ENCODE peak calls at places on chromosomes 11 and 22, in six cellular contexts. M is cardiac muscle cell; J is naive thymus-derived CD4-positive, alpha-beta T cell; H is aorta; A is heart left ventricle; V is fibroblast of lung. D is an unnamed sample.

GRCh38 chr11:73429121-73429740 is 53.0 kb downstream of the RELT start:
- DNase-seq in V (peak), M (peak), H (no peak), A (no peak), J (no peak), D (no peak)

GRCh38 chr22:43331064-43331435 is 12.1 kb downstream of the SCUBE1 start:
- DNase-seq in J (no peak), V (no peak), H (no peak), M (no peak), A (no peak), D (no peak)

GRCh38 chr11:76891285-76891684 is 30.6 kb downstream of the ACER3 start:
- DNase-seq in V (no peak), M (no peak), J (no peak), A (no peak), H (no peak), D (no peak)

GRCh38 chr11:35907648-35908431 is 36.0 kb upstream of the LDLRAD3 start:
- DNase-seq in J (no peak), A (no peak), V (peak), M (no peak), H (no peak), D (no peak)

GRCh38 chr11:32006799-32007388 is 84.0 kb upstream of the RCN1 start:
- DNase-seq in V (peak), J (no peak), M (peak), A (no peak), H (no peak), D (no peak)

GRCh38 chr11:78381867-78382266 is 35.8 kb downstream of the GAB2 start:
- DNase-seq in H (no peak), V (no peak), M (no peak), J (no peak), A (no peak), D (no peak)

GRCh38 chr11:83112886-83113285 is 41.2 kb upstream of the RAB30 start:
- DNase-seq in J (no peak), V (no peak), A (no peak), H (no peak), M (no peak), D (no peak)

GRCh38 chr22:23750374-23750743 is 553 bp downstream of the ZNF70 start:
- DNase-seq in A (no peak), M (no peak), V (no peak), J (no peak), H (no peak), D (no peak)

GRCh38 chr11:79042824-79043223 is 398.0 kb downstream of the TENM4 start:
- DNase-seq in V (no peak), H (no peak), J (no peak), A (no peak), M (no peak), D (peak)

GRCh38 chr11:123185326-123185725 is 9.7 kb downstream of the CLMP start:
- DNase-seq in H (no peak), J (no peak), A (no peak), M (peak), V (no peak), D (no peak)

GRCh38 chr11:62694455-62695167 is 5.3 kb upstream of the LRRN4CL start:
- DNase-seq in A (peak), H (peak), M (peak), V (peak), J (peak), D (no peak)

GRCh38 chr22:22420580-22420979 is 88.0 kb downstream of the ZNF280B start:
- DNase-seq in A (no peak), M (no peak), V (no peak), H (no peak), J (no peak), D (no peak)

GRCh38 chr11:27396259-27396839 is 33.3 kb upstream of the CCDC34 start:
- DNase-seq in J (no peak), V (no peak), A (no peak), H (no peak), M (no peak), D (no peak)

GRCh38 chr11:44568706-44569473 is 3.4 kb downstream of the CD82 start:
- DNase-seq in J (peak), A (peak), M (no peak), H (peak), V (peak), D (peak)

GRCh38 chr11:94623120-94623735 is 56.1 kb downstream of the PIWIL4 start:
- DNase-seq in V (peak), A (peak), M (peak), J (peak), H (no peak), D (peak)

GRCh38 chr22:27460596-27461347 is 340.8 kb downstream of the MN1 start:
- DNase-seq in H (peak), V (peak), A (peak), J (no peak), M (no peak), D (no peak)

GRCh38 chr11:132784441-132784840 is 747.9 kb downstream of the OPCML start:
- DNase-seq in A (peak), M (no peak), V (peak), J (no peak), H (no peak), D (no peak)

GRCh38 chr11:127640822-127641485 is 640.4 kb upstream of the KIRREL3 start:
- DNase-seq in H (no peak), J (no peak), V (no peak), M (no peak), A (no peak), D (no peak)

GRCh38 chr11:112398798-112399197 is 138.1 kb upstream of the PLET1 start:
- DNase-seq in H (no peak), V (no peak), J (no peak), A (no peak), M (no peak), D (no peak)

GRCh38 chr22:33354928-33355327 is 296.7 kb upstream of the SYN3 start:
- DNase-seq in V (no peak), J (no peak), H (no peak), A (no peak), M (peak), D (no peak)

GRCh38 chr11:120509346-120510053 is 2.0 kb upstream of the GRIK4 start:
- DNase-seq in J (no peak), V (no peak), H (no peak), A (no peak), M (no peak), D (no peak)

GRCh38 chr11:61869636-61870428 is 21.5 kb downstream of the FADS3 start:
- DNase-seq in M (peak), V (no peak), A (no peak), J (no peak), H (no peak), D (no peak)

GRCh38 chr11:828501-829115 is 889 bp downstream of the CRACR2B start:
- DNase-seq in H (no peak), M (no peak), A (no peak), V (no peak), J (no peak), D (no peak)

GRCh38 chr11:13352711-13353110 is 75.1 kb downstream of the BMAL1 start:
- DNase-seq in A (no peak), V (no peak), M (no peak), H (no peak), J (no peak), D (no peak)

GRCh38 chr11:124725719-124726105 is 14.0 kb upstream of the NRGN start:
- DNase-seq in M (no peak), V (peak), J (no peak), A (no peak), H (no peak), D (peak)

GRCh38 chr11:38543951-38544350 is 1945.9 kb upstream of the RAG2 start:
- DNase-seq in V (no peak), J (no peak), A (no peak), H (no peak), M (no peak), D (no peak)

GRCh38 chr11:120575461-120575860 is 63.9 kb downstream of the GRIK4 start:
- DNase-seq in M (no peak), J (no peak), V (no peak), H (no peak), A (no peak), D (no peak)

GRCh38 chr11:20238712-20239111 is 78.4 kb upstream of the DBX1 start:
- DNase-seq in A (peak), H (no peak), J (no peak), M (no peak), V (no peak), D (no peak)

GRCh38 chr11:126992804-126993111 is 7.8 kb downstream of the KIRREL3 start:
- DNase-seq in J (no peak), M (no peak), H (no peak), A (no peak), V (peak), D (no peak)

GRCh38 chr22:49979587-49980264 is 19.2 kb downstream of the PIM3 start:
- DNase-seq in A (peak), M (no peak), H (peak), V (peak), J (no peak), D (no peak)

GRCh38 chr22:28230682-28231081 is 311.6 kb upstream of the PITPNB start:
- DNase-seq in V (peak), J (no peak), A (no peak), H (no peak), M (no peak), D (no peak)

GRCh38 chr22:24465975-24466374 is 29.2 kb upstream of the UPB1 start:
- DNase-seq in V (no peak), M (no peak), H (no peak), A (no peak), J (no peak), D (no peak)

GRCh38 chr11:86152901-86153300 is 84.0 kb upstream of the PICALM start:
- DNase-seq in V (no peak), J (no peak), A (no peak), M (no peak), H (no peak), D (no peak)

GRCh38 chr11:86149813-86150212 is 80.9 kb upstream of the PICALM start:
- DNase-seq in J (no peak), V (peak), A (no peak), H (no peak), M (no peak), D (no peak)

GRCh38 chr11:86152006-86152862 is 83.3 kb upstream of the PICALM start:
- DNase-seq in J (no peak), M (no peak), V (no peak), H (no peak), A (no peak), D (no peak)

GRCh38 chr11:86151188-86152005 is 82.5 kb upstream of the PICALM start:
- DNase-seq in A (peak), M (peak), J (no peak), H (peak), V (peak), D (no peak)

GRCh38 chr11:86150826-86151187 is 81.9 kb upstream of the PICALM start:
- DNase-seq in M (no peak), J (no peak), H (no peak), A (no peak), V (peak), D (no peak)
- H3K27ac ChIP-seq in M (no peak), J (no peak), H (peak), A (peak), V (no peak), D (peak)

GRCh38 chr11:96235725-96236124 is 107.3 kb downstream of the MAML2 start:
- DNase-seq in A (no peak), J (no peak), H (no peak), M (no peak), V (peak), D (no peak)

GRCh38 chr11:96234866-96235441 is 108.0 kb downstream of the MAML2 start:
- DNase-seq in J (no peak), M (no peak), V (no peak), A (no peak), H (no peak), D (no peak)

GRCh38 chr11:96238563-96239166 is 104.3 kb downstream of the MAML2 start:
- DNase-seq in V (peak), H (no peak), J (no peak), M (no peak), A (no peak), D (no peak)

GRCh38 chr11:96241351-96241841 is 101.6 kb downstream of the MAML2 start:
- DNase-seq in J (no peak), M (no peak), V (no peak), A (no peak), H (no peak), D (no peak)

DNA sequence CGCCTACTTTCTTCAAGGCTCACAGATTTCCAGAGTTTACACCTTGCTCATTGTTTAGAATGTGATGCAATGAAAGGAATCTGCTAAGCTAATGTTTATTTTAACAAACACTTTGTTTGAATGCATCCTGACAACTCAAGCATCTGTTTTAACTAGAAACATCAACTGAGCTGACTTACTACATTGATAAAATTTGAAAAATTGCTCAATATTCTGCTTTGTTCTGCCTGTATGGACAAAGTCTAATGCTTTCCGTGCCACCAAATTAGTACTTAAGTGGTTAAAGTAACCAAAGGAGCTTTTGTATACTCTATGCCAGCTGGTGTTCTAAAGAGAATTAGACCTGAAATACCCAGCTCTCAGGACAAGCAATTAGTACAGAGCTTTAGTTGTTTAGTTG is 105.2 kb downstream of the MAML2 start:
- DNase-seq in H (no peak), M (no peak), J (no peak), V (no peak), A (no peak), D (no peak)
- H3K27ac ChIP-seq in H (no peak), M (no peak), J (no peak), V (no peak), A (peak), D (peak)

GRCh38 chr11:10642298-10642697 is 51.3 kb downstream of the IRAG1 start:
- DNase-seq in A (no peak), M (no peak), J (no peak), H (no peak), V (no peak), D (no peak)

GRCh38 chr11:10646956-10647355 is 46.6 kb downstream of the IRAG1 start:
- DNase-seq in H (no peak), J (no peak), V (no peak), M (no peak), A (no peak), D (no peak)

GRCh38 chr11:10646005-10646404 is 47.5 kb downstream of the IRAG1 start:
- DNase-seq in V (no peak), M (no peak), J (no peak), A (peak), H (no peak), D (no peak)

GRCh38 chr11:10648896-10649295 is 44.7 kb downstream of the IRAG1 start:
- DNase-seq in H (no peak), V (no peak), J (no peak), M (no peak), A (no peak), D (no peak)

GRCh38 chr11:10645212-10645795 is 48.3 kb downstream of the IRAG1 start:
- DNase-seq in M (no peak), J (no peak), V (no peak), A (no peak), H (no peak), D (no peak)
- H3K27ac ChIP-seq in M (no peak), J (no peak), V (no peak), A (no peak), H (peak), D (no peak)

DNA sequence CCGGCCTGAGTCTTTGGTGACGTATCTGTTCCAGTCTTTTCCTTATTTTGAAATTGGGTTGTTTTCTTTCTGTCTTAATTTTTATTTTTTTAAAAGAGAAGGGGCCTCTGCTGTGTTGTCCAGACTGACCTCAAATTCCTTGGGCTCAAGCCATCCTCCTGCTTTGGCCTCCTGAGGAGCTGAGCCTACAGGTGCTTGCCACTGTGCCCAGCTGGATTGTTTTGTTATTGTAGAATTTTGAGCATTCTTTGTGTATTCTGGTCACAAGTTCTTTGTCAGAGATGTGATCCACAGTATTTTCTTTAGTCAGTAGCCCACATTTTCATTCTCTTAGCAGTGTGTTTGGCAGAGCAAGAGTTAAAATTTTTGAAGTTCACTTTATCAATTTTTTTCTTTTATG is 100.1 kb downstream of the ATXN10 start:
- DNase-seq in H (no peak), V (no peak), A (no peak), M (no peak), J (no peak), D (no peak)
- H3K27ac ChIP-seq in H (no peak), V (no peak), A (no peak), M (no peak), J (no peak), D (no peak)

DNA sequence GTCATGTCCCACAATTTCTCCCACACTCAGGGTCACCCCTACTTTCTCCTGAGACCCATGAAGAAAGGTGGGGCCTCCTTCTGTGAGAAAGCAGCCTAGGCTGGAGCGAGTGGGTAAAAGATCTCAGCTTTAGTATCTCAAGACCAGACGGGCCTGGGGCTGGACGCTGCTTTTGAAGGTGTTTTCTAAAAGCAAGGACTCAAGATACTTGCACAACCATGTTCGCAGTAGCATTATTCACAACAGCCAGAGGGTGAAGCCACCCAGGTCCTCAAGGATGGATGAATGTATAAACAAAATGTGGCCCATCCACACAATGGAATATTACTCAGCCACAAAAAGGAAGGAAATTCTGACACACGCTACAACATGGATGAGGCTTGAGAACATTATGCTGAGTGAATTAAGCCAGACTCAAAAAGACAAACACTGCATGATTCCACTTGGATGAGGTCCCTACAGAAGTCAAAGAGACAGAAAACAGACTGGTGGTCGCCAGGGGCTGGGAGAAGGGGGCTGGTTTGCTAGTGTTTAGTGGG is 10.6 kb downstream of the SHANK2 start:
- DNase-seq in V (no peak), H (no peak), A (no peak), M (no peak), J (no peak), D (no peak)
- H3K27ac ChIP-seq in V (peak), H (no peak), A (no peak), M (no peak), J (no peak), D (peak)

DNA sequence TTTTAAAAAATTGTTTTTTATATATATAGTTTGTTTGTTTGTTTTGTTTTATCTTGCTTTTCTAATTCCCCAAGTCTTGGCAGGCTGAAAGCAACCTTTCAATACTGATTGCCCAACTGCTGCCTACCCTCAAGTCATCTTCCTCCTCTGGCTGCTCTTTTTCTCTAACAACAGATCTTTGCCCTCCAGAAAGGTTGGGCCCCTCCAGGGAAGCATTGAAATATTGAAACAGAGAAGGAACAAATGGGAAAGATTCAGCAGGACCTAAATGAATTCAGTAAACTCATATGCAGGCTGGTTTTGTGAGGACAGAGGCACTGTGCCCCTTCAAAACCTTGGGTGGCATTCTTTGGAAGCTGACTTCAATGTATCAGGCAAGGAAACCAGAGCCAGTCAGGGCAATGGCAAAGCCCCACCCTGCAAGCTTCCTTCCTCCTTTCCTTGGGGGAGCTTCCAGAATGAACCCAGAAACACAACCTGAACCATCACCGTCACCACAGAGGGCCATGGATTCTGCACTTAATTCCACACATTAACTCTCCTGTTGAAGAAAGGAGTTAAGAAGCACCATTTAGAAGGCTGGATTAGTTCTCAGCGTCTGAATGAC is 815 bp upstream of the MS4A6A start:
- DNase-seq in H (peak), A (peak), V (no peak), J (no peak), M (no peak), D (no peak)
- H3K27ac ChIP-seq in H (no peak), A (no peak), V (no peak), J (no peak), M (no peak), D (no peak)

D was measured in epithelial cell of prostate.